ENCODE peak calls at places on chromosomes 2 and 18, in five cellular contexts. F is GM12865, V is GM10248, R is endothelial cell, C is GM13977. U is an unnamed sample.
A peak's percentile ranks its signal among the peaks of the same experiment; 100 is the strongest.

GRCh38 chr18:58649966-58650816 is 21.1 kb upstream of the MALT1 start:
- DNase-seq in R (no peak), C (no peak), V (peak; percentile 52), F (peak; percentile 82), U (no peak)

GRCh38 chr2:3039188-3040065 is 338.2 kb downstream of the EIPR1 start:
- DNase-seq in C (no peak), R (no peak), V (no peak), F (no peak), U (no peak)

GRCh38 chr2:8630676-8631464 is 51.0 kb upstream of the ID2 start:
- DNase-seq in F (no peak), R (no peak), C (no peak), V (no peak), U (no peak)

GRCh38 chr2:184906709-184907108 is 308.4 kb downstream of the ZNF804A start:
- DNase-seq in V (no peak), C (no peak), R (no peak), F (no peak), U (no peak)

GRCh38 chr2:43519711-43520221 is 76.1 kb downstream of the THADA start:
- DNase-seq in F (peak; percentile 9), V (no peak), R (no peak), C (no peak), U (no peak)

GRCh38 chr2:70751881-70752280 is 16.1 kb downstream of the ADD2 start:
- DNase-seq in F (no peak), V (no peak), R (no peak), C (no peak), U (no peak)

GRCh38 chr2:209331291-209331844 is 92.5 kb upstream of the MAP2 start:
- DNase-seq in V (no peak), C (peak; percentile 11), R (no peak), F (peak; percentile 24), U (no peak)

GRCh38 chr2:127535941-127536340 is 458 bp downstream of the MYO7B start:
- DNase-seq in R (no peak), C (no peak), F (no peak), V (no peak), U (no peak)

GRCh38 chr2:229857634-229858033 is 64.2 kb downstream of the TRIP12 start:
- DNase-seq in F (no peak), R (no peak), V (no peak), C (no peak), U (no peak)

GRCh38 chr2:177108890-177109289 is 103.7 kb upstream of the HNRNPA3 start:
- DNase-seq in F (no peak), R (no peak), V (no peak), C (no peak), U (no peak)

GRCh38 chr2:177101930-177102329 is 110.7 kb upstream of the HNRNPA3 start:
- DNase-seq in R (no peak), V (no peak), C (no peak), F (no peak), U (no peak)

DNA sequence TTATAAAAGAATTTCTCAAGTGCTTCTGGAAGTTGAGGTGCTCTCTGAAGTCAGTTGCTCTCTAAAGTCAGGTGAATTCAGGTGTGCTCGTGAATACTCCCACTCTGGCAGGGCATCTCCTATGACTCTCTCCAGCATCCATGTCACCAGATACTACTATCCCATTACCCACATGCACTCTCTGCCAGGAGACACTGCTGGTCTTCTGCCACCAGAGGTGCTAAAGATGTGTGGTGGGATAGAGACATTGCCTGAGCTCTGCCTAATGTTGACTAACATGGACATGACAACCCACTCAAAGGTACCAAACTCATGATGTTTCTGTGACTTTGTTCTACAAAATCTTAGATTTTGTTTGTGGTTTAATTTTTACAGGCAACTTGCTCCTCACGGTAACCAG is 106.4 kb upstream of the HNRNPA3 start:
- DNase-seq in V (no peak), R (no peak), F (peak; percentile 18), C (no peak), U (no peak)
- TF ChIP-seq CTCF in V (no peak), R (no peak), F (peak; percentile 27), C (peak; percentile 27), U (no peak)

GRCh38 chr2:238435752-238436096 is 9.0 kb downstream of the ASB1 start:
- DNase-seq in C (no peak), F (no peak), V (no peak), R (no peak), U (no peak)

GRCh38 chr2:238434846-238435751 is 8.4 kb downstream of the ASB1 start:
- DNase-seq in F (no peak), R (no peak), C (no peak), V (no peak), U (no peak)

GRCh38 chr2:238433941-238434845 is 7.5 kb downstream of the ASB1 start:
- DNase-seq in F (no peak), C (no peak), V (no peak), R (no peak), U (no peak)

GRCh38 chr2:238431431-238431830 is 4.7 kb downstream of the ASB1 start:
- DNase-seq in C (no peak), F (no peak), V (no peak), R (no peak), U (no peak)

DNA sequence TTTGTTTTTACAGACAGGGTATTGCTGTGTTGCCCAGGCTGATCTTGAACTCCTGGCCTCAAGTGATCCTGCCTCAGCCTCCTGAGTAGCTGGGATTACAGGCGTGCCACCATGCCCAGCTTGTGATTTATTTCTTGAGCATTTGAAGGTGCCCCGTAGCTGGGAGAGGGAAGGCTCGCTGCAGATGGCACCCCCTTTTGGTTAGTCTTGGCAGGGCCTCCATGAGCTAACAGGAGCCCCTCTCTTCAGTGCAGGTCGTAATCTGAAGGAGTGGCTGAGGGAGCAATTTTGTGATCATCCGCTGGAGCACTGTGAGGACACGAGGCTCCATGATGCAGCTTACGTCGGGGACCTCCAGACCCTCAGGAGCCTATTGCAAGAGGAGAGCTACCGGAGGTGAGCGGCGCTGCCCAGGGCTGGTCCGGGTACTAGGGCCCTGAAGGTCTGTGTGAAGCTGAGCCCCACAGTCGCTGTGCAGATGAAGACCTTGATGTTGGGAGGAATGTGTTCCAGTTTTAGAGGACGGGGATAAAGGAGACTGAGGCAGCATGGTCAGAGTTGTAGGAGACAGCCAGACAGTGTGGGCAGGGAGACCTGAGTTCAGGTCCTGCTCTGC is 6.7 kb downstream of the ASB1 start:
- DNase-seq in R (no peak), V (no peak), C (no peak), F (no peak), U (no peak)
- TF ChIP-seq CTCF in R (no peak), V (no peak), C (no peak), F (no peak), U (no peak)

DNA sequence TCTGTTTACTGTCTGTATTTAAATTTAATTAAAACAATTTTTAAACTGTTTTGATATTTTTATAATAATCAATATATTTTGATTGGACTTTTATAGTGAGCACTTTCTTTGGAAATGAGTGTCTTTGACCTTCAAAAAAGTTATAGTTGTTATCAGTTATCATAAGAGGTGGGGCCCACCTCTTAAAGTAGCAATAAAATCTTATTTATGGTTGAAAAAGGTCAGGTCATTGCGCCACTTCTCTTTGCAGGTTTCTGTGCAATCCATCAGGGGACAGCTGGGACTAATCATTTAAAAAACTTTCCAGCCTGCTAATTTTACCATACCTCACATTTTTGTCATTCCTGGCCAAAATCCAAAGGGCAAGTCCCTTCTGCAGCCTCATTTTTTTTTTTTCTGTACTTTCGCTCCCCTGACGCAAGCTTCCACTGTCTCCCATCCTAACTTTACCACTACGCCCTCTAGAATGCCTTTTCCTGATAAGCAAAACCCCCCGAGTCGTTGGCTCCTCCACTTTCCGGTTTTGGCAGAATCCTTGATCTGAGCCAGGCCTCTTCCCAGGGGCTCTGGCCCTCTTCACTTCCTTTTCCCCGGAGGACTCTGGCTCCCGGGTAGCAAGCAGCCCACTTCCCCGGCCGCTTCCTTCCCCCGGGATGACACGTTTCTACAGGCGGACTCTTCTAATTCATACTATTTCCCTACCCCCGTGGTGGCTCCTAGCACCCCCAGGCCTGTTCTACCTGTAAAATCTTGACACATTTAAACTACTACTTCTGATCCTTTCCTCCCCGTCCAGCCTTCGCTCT is 1.1 kb upstream of the SEH1L start:
- DNase-seq in C (no peak), F (peak; percentile 36), V (no peak), R (peak; percentile 66), U (no peak)
- TF ChIP-seq CTCF in C (no peak), F (no peak), V (no peak), R (no peak), U (no peak)

GRCh38 chr2:190635781-190636180 is 13.1 kb upstream of the NAB1 start:
- DNase-seq in R (no peak), F (peak; percentile 42), V (no peak), C (no peak), U (no peak)
- TF ChIP-seq CTCF in R (no peak), F (peak; percentile 31), V (peak; percentile 13), C (peak; percentile 37), U (no peak)

U was measured in progenitor cell of endocrine pancreas.